ENCODE peak calls at places on chromosomes 6 and 20, in four cellular contexts. D is cardiac muscle cell, A is stomach, I is Panc1. J is an unnamed sample.

GRCh38 chr6:134352786-134353480 is 35.0 kb upstream of the SGK1 start:
- DNase-seq in A (no peak), D (peak; percentile 69), I (no peak), J (no peak)

GRCh38 chr6:124052120-124052519 is 248.5 kb downstream of the NKAIN2 start:
- DNase-seq in A (no peak), I (no peak), D (no peak), J (no peak)

GRCh38 chr6:168196385-168196860 is 117.4 kb upstream of the FRMD1 start:
- DNase-seq in I (no peak), A (peak; percentile 77), D (peak; percentile 45), J (peak; percentile 81)

GRCh38 chr6:101401792-101402617 is 8.5 kb downstream of the GRIK2 start:
- DNase-seq in I (no peak), A (no peak), D (peak; percentile 20), J (no peak)

GRCh38 chr6:126258150-126258549 is 81.8 kb upstream of the CENPW start:
- DNase-seq in A (no peak), D (no peak), I (no peak), J (no peak)

GRCh38 chr6:167103041-167103816 is 19.7 kb upstream of the CCR6 start:
- DNase-seq in A (no peak), I (no peak), D (no peak), J (no peak)

GRCh38 chr6:169701218-169701952 is 444 bp downstream of the WDR27 start:
- DNase-seq in I (no peak), D (no peak), A (no peak), J (peak; percentile 39)

GRCh38 chr6:169982461-169983386 is 231.3 kb downstream of the ERMARD start:
- DNase-seq in A (no peak), D (no peak), I (no peak), J (no peak)

GRCh38 chr6:89630488-89630887 is 8.1 kb downstream of the LYRM2 start:
- DNase-seq in I (no peak), A (no peak), D (no peak), J (no peak)

GRCh38 chr20:10076126-10077080 is 41.6 kb downstream of the ANKEF1 start:
- DNase-seq in A (peak; percentile 47), D (peak; percentile 40), I (no peak), J (no peak)

GRCh38 chr6:143536866-143537691 is 25.6 kb upstream of the FUCA2 start:
- DNase-seq in I (peak; percentile 12), D (peak; percentile 51), A (peak; percentile 68), J (peak; percentile 84)

GRCh38 chr6:53714888-53715287 is 49.3 kb upstream of the KLHL31 start:
- DNase-seq in A (no peak), I (no peak), D (no peak), J (no peak)

GRCh38 chr20:38893485-38894090 is 32.6 kb upstream of the FAM83D start:
- DNase-seq in D (peak; percentile 51), A (peak; percentile 75), I (peak; percentile 39), J (peak; percentile 68)

GRCh38 chr6:114346451-114346850 is 3.6 kb upstream of the HS3ST5 start:
- DNase-seq in I (no peak), A (no peak), D (peak; percentile 14), J (no peak)

GRCh38 chr6:149614352-149614751 is 34.2 kb downstream of the KATNA1 start:
- DNase-seq in A (no peak), I (no peak), D (peak; percentile 24), J (no peak)

GRCh38 chr6:151229401-151230276 is 10.1 kb upstream of the AKAP12 start:
- DNase-seq in A (no peak), D (no peak), I (no peak), J (no peak)

GRCh38 chr20:13183005-13183404 is 38.1 kb upstream of the ISM1 start:
- DNase-seq in A (no peak), I (no peak), D (no peak), J (no peak)

GRCh38 chr6:81938014-81938761 is 185.7 kb upstream of the TENT5A start:
- DNase-seq in D (peak; percentile 89), A (no peak), I (peak; percentile 10), J (peak; percentile 25)

GRCh38 chr6:10416516-10416862 is 1.6 kb upstream of the TFAP2A start:
- DNase-seq in A (no peak), D (no peak), I (no peak), J (no peak)
- H3K27me3 ChIP-seq in A (peaks cover 100% of the 10 kb centered on the region), D (peaks cover 100% of the 10 kb centered on the region), I (no peaks in the 10 kb centered on the region), J (peaks cover 97% of the 10 kb centered on the region)

GRCh38 chr20:33444797-33445560 is 1.4 kb upstream of the SNTA1 start:
- DNase-seq in A (peak; percentile 39), I (no peak), D (no peak), J (peak; percentile 32)
- TF ChIP-seq CTCF in A (no peak), I (no peak), D (no peak), J (no peak)

GRCh38 chr6:389622-390021 is 1.9 kb upstream of the IRF4 start:
- DNase-seq in A (no peak), D (no peak), I (peak; percentile 15), J (no peak)
- H3K27me3 ChIP-seq in A (peaks cover 86% of the 10 kb centered on the region), D (peaks cover 98% of the 10 kb centered on the region), I (no peaks in the 10 kb centered on the region), J (peaks cover 50% of the 10 kb centered on the region)

GRCh38 chr6:135853227-135853626 is 1.7 kb downstream of the PDE7B start:
- DNase-seq in D (peak; percentile 81), A (no peak), I (no peak), J (no peak)
- TF ChIP-seq CTCF in D (peak; percentile 20), A (no peak), I (no peak), J (no peak)

GRCh38 chr6:41374618-41375590 is 39.5 kb downstream of the NCR2 start:
- DNase-seq in A (no peak), D (no peak), I (no peak), J (no peak)

GRCh38 chr6:41379314-41379713 is 43.9 kb downstream of the NCR2 start:
- DNase-seq in I (no peak), A (no peak), D (no peak), J (no peak)

GRCh38 chr6:41375598-41376151 is 40.3 kb downstream of the NCR2 start:
- DNase-seq in A (no peak), D (no peak), I (no peak), J (no peak)

GRCh38 chr6:41376176-41376575 is 40.8 kb downstream of the NCR2 start:
- DNase-seq in I (no peak), A (no peak), D (no peak), J (no peak)

DNA sequence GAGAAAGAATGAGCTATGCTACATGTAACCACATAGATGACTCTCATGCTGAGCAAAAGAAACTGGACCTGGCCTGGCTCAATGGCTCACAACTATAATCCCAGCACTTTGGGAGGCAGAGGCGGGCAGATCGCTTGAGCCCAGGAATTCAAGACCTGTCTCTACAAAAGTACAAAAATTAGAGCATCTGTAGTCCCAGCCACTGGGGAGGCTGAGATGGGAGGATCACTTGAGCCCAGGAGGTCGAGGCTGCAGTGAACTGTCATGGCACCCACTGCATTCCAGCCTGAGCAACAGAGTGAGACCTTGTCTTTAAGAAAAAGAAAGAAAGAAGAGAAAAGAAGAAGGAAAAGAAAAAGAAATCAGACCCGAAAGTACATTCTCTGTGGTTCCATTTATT is 41.7 kb downstream of the NCR2 start:
- DNase-seq in D (no peak), I (no peak), A (no peak), J (no peak)
- H3K27me3 ChIP-seq in D (peaks cover 93% of the 10 kb centered on the region), I (peaks cover 29% of the 10 kb centered on the region), A (peaks cover 61% of the 10 kb centered on the region), J (peaks cover 53% of the 10 kb centered on the region)